ENCODE peak calls at places on chromosomes 6 and 20, in eight cellular contexts. One of them, this sample, is unnamed.

GRCh38 chr6:21664263-21665081 is 70.9 kb downstream of the SOX4 start:
- DNase-seq in breast epithelium: peak; percentile 62
- DNase-seq in AG04450: no peak
- DNase-seq in tibial nerve: no peak
- DNase-seq in CD4-positive, alpha-beta T cell: no peak
- DNase-seq in heart left ventricle: peak; percentile 44
- DNase-seq in esophagus squamous epithelium: no peak
- DNase-seq in cardiac muscle cell: peak; percentile 41
- DNase-seq in this sample: no peak

GRCh38 chr20:2237059-2237458 is 58.7 kb upstream of the TGM3 start:
- DNase-seq in tibial nerve: peak; percentile 43
- DNase-seq in AG04450: peak; percentile 67
- DNase-seq in breast epithelium: peak; percentile 72
- DNase-seq in esophagus squamous epithelium: no peak
- DNase-seq in cardiac muscle cell: peak; percentile 94
- DNase-seq in heart left ventricle: peak; percentile 57
- DNase-seq in CD4-positive, alpha-beta T cell: no peak
- DNase-seq in this sample: peak; percentile 98

GRCh38 chr20:52083627-52084232 is 107.8 kb downstream of the ZFP64 start:
- DNase-seq in cardiac muscle cell: peak; percentile 81
- DNase-seq in heart left ventricle: no peak
- DNase-seq in CD4-positive, alpha-beta T cell: no peak
- DNase-seq in esophagus squamous epithelium: no peak
- DNase-seq in AG04450: peak; percentile 54
- DNase-seq in tibial nerve: no peak
- DNase-seq in breast epithelium: peak; percentile 32
- DNase-seq in this sample: peak; percentile 66

GRCh38 chr20:8205996-8206395 is 73.9 kb downstream of the PLCB1 start:
- DNase-seq in CD4-positive, alpha-beta T cell: no peak
- DNase-seq in breast epithelium: no peak
- DNase-seq in heart left ventricle: no peak
- DNase-seq in tibial nerve: no peak
- DNase-seq in cardiac muscle cell: no peak
- DNase-seq in esophagus squamous epithelium: no peak
- DNase-seq in AG04450: no peak
- DNase-seq in this sample: no peak

GRCh38 chr20:48202334-48202733 is 417.1 kb upstream of the SULF2 start:
- DNase-seq in esophagus squamous epithelium: no peak
- DNase-seq in tibial nerve: no peak
- DNase-seq in AG04450: no peak
- DNase-seq in breast epithelium: no peak
- DNase-seq in cardiac muscle cell: no peak
- DNase-seq in CD4-positive, alpha-beta T cell: no peak
- DNase-seq in heart left ventricle: no peak
- DNase-seq in this sample: no peak

GRCh38 chr6:33600761-33601160 is 20.4 kb upstream of the ITPR3 start:
- DNase-seq in cardiac muscle cell: no peak
- DNase-seq in CD4-positive, alpha-beta T cell: no peak
- DNase-seq in esophagus squamous epithelium: no peak
- DNase-seq in breast epithelium: no peak
- DNase-seq in tibial nerve: no peak
- DNase-seq in AG04450: no peak
- DNase-seq in heart left ventricle: no peak
- DNase-seq in this sample: no peak

GRCh38 chr6:32370510-32370909 is 1.2 kb downstream of the TSBP1 start:
- DNase-seq in AG04450: no peak
- DNase-seq in heart left ventricle: no peak
- DNase-seq in CD4-positive, alpha-beta T cell: no peak
- DNase-seq in tibial nerve: no peak
- DNase-seq in esophagus squamous epithelium: no peak
- DNase-seq in breast epithelium: no peak
- DNase-seq in cardiac muscle cell: peak; percentile 18
- DNase-seq in this sample: no peak

GRCh38 chr6:116278478-116278822 is 1.3 kb downstream of the TSPYL1 start:
- DNase-seq in tibial nerve: no peak
- DNase-seq in breast epithelium: no peak
- DNase-seq in AG04450: no peak
- DNase-seq in esophagus squamous epithelium: no peak
- DNase-seq in heart left ventricle: no peak
- DNase-seq in CD4-positive, alpha-beta T cell: no peak
- DNase-seq in cardiac muscle cell: no peak
- DNase-seq in this sample: no peak

GRCh38 chr20:5195655-5196054 is 68.8 kb downstream of the CDS2 start:
- DNase-seq in tibial nerve: no peak
- DNase-seq in AG04450: no peak
- DNase-seq in CD4-positive, alpha-beta T cell: no peak
- DNase-seq in cardiac muscle cell: no peak
- DNase-seq in heart left ventricle: no peak
- DNase-seq in breast epithelium: no peak
- DNase-seq in esophagus squamous epithelium: no peak
- DNase-seq in this sample: no peak

GRCh38 chr20:38751360-38751976 is 3.2 kb downstream of the ACTR5 start:
- DNase-seq in CD4-positive, alpha-beta T cell: no peak
- DNase-seq in esophagus squamous epithelium: no peak
- DNase-seq in heart left ventricle: no peak
- DNase-seq in cardiac muscle cell: peak; percentile 57
- DNase-seq in tibial nerve: no peak
- DNase-seq in AG04450: no peak
- DNase-seq in breast epithelium: no peak
- DNase-seq in this sample: no peak

GRCh38 chr6:109477725-109478124 is 5.3 kb downstream of the ZBTB24 start:
- DNase-seq in tibial nerve: no peak
- DNase-seq in heart left ventricle: no peak
- DNase-seq in AG04450: no peak
- DNase-seq in CD4-positive, alpha-beta T cell: no peak
- DNase-seq in esophagus squamous epithelium: no peak
- DNase-seq in cardiac muscle cell: no peak
- DNase-seq in breast epithelium: no peak
- DNase-seq in this sample: peak; percentile 33

GRCh38 chr6:21823371-21823770 is 229.8 kb downstream of the SOX4 start:
- DNase-seq in tibial nerve: no peak
- DNase-seq in AG04450: no peak
- DNase-seq in CD4-positive, alpha-beta T cell: no peak
- DNase-seq in breast epithelium: no peak
- DNase-seq in cardiac muscle cell: no peak
- DNase-seq in esophagus squamous epithelium: no peak
- DNase-seq in heart left ventricle: no peak
- DNase-seq in this sample: no peak

GRCh38 chr6:156977527-156978291 is 200.5 kb downstream of the ARID1B start:
- DNase-seq in cardiac muscle cell: peak; percentile 71
- DNase-seq in breast epithelium: peak; percentile 67
- DNase-seq in AG04450: no peak
- DNase-seq in esophagus squamous epithelium: no peak
- DNase-seq in tibial nerve: no peak
- DNase-seq in heart left ventricle: peak; percentile 50
- DNase-seq in CD4-positive, alpha-beta T cell: no peak
- DNase-seq in this sample: no peak

GRCh38 chr6:130993292-130993765 is 69.7 kb downstream of the EPB41L2 start:
- DNase-seq in AG04450: no peak
- DNase-seq in CD4-positive, alpha-beta T cell: no peak
- DNase-seq in heart left ventricle: no peak
- DNase-seq in tibial nerve: no peak
- DNase-seq in esophagus squamous epithelium: no peak
- DNase-seq in cardiac muscle cell: no peak
- DNase-seq in breast epithelium: no peak
- DNase-seq in this sample: no peak

GRCh38 chr6:130996635-130997034 is 66.4 kb downstream of the EPB41L2 start:
- DNase-seq in tibial nerve: no peak
- DNase-seq in cardiac muscle cell: no peak
- DNase-seq in esophagus squamous epithelium: no peak
- DNase-seq in breast epithelium: no peak
- DNase-seq in heart left ventricle: no peak
- DNase-seq in CD4-positive, alpha-beta T cell: no peak
- DNase-seq in AG04450: no peak
- DNase-seq in this sample: no peak

GRCh38 chr6:130997061-130997753 is 65.8 kb downstream of the EPB41L2 start:
- DNase-seq in breast epithelium: no peak
- DNase-seq in cardiac muscle cell: peak; percentile 76
- DNase-seq in esophagus squamous epithelium: no peak
- DNase-seq in AG04450: no peak
- DNase-seq in heart left ventricle: no peak
- DNase-seq in tibial nerve: no peak
- DNase-seq in CD4-positive, alpha-beta T cell: no peak
- DNase-seq in this sample: no peak

GRCh38 chr6:130994319-130995097 is 68.5 kb downstream of the EPB41L2 start:
- DNase-seq in tibial nerve: no peak
- DNase-seq in esophagus squamous epithelium: no peak
- DNase-seq in cardiac muscle cell: no peak
- DNase-seq in heart left ventricle: no peak
- DNase-seq in breast epithelium: no peak
- DNase-seq in CD4-positive, alpha-beta T cell: no peak
- DNase-seq in AG04450: no peak
- DNase-seq in this sample: no peak

GRCh38 chr6:130995783-130996447 is 67.1 kb downstream of the EPB41L2 start:
- DNase-seq in cardiac muscle cell: no peak
- DNase-seq in breast epithelium: no peak
- DNase-seq in AG04450: no peak
- DNase-seq in CD4-positive, alpha-beta T cell: no peak
- DNase-seq in heart left ventricle: no peak
- DNase-seq in esophagus squamous epithelium: no peak
- DNase-seq in tibial nerve: no peak
- DNase-seq in this sample: no peak
- H3K27ac ChIP-seq in cardiac muscle cell: no peak overlapping the region
- H3K27ac ChIP-seq in breast epithelium: no peak overlapping the region
- H3K27ac ChIP-seq in AG04450: no peak overlapping the region
- H3K27ac ChIP-seq in CD4-positive, alpha-beta T cell: no peak overlapping the region
- H3K27ac ChIP-seq in heart left ventricle: no peak overlapping the region
- H3K27ac ChIP-seq in esophagus squamous epithelium: no peak overlapping the region
- H3K27ac ChIP-seq in tibial nerve: no peak overlapping the region
- H3K27ac ChIP-seq in this sample: peak overlapping the region; percentile 81

DNA sequence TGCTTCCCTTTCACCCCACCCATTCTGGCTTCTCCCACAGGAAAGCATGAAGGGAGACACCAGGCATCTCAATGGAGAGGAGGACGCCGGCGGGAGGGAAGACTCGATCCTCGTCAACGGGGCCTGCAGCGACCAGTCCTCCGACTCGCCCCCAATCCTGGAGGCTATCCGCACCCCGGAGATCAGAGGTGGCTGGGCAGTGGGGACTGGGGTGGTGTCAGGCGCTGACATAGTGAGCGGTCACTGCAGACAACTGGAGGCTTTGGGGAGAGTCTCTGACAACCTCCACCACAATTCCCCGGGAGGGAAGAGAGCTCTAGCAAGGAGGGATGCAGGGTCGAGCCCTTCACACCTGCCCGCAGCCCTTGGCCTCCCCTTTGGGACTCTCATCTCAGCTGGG is 18.1 kb downstream of the DNMT3B start:
- DNase-seq in heart left ventricle: no peak
- DNase-seq in AG04450: no peak
- DNase-seq in breast epithelium: no peak
- DNase-seq in cardiac muscle cell: no peak
- DNase-seq in esophagus squamous epithelium: no peak
- DNase-seq in CD4-positive, alpha-beta T cell: no peak
- DNase-seq in tibial nerve: no peak
- DNase-seq in this sample: no peak
- H3K27ac ChIP-seq in heart left ventricle: no peak overlapping the region
- H3K27ac ChIP-seq in AG04450: no peak overlapping the region
- H3K27ac ChIP-seq in breast epithelium: no peak overlapping the region
- H3K27ac ChIP-seq in cardiac muscle cell: no peak overlapping the region
- H3K27ac ChIP-seq in esophagus squamous epithelium: no peak overlapping the region
- H3K27ac ChIP-seq in CD4-positive, alpha-beta T cell: no peak overlapping the region
- H3K27ac ChIP-seq in tibial nerve: no peak overlapping the region
- H3K27ac ChIP-seq in this sample: no peak overlapping the region

GRCh38 chr6:159156089-159156488 is 13.1 kb upstream of the FNDC1 start:
- DNase-seq in tibial nerve: no peak
- DNase-seq in heart left ventricle: no peak
- DNase-seq in esophagus squamous epithelium: no peak
- DNase-seq in CD4-positive, alpha-beta T cell: no peak
- DNase-seq in AG04450: no peak
- DNase-seq in breast epithelium: no peak
- DNase-seq in cardiac muscle cell: no peak
- DNase-seq in this sample: no peak

GRCh38 chr6:159152014-159152413 is 17.2 kb upstream of the FNDC1 start:
- DNase-seq in esophagus squamous epithelium: no peak
- DNase-seq in breast epithelium: no peak
- DNase-seq in tibial nerve: no peak
- DNase-seq in heart left ventricle: no peak
- DNase-seq in AG04450: no peak
- DNase-seq in cardiac muscle cell: no peak
- DNase-seq in CD4-positive, alpha-beta T cell: no peak
- DNase-seq in this sample: no peak

GRCh38 chr6:159151266-159151855 is 17.8 kb upstream of the FNDC1 start:
- DNase-seq in esophagus squamous epithelium: no peak
- DNase-seq in CD4-positive, alpha-beta T cell: no peak
- DNase-seq in heart left ventricle: no peak
- DNase-seq in tibial nerve: no peak
- DNase-seq in cardiac muscle cell: peak; percentile 76
- DNase-seq in breast epithelium: no peak
- DNase-seq in AG04450: peak; percentile 21
- DNase-seq in this sample: peak; percentile 53

GRCh38 chr6:159157431-159157830 is 11.8 kb upstream of the FNDC1 start:
- DNase-seq in CD4-positive, alpha-beta T cell: no peak
- DNase-seq in heart left ventricle: no peak
- DNase-seq in breast epithelium: no peak
- DNase-seq in esophagus squamous epithelium: no peak
- DNase-seq in cardiac muscle cell: no peak
- DNase-seq in AG04450: no peak
- DNase-seq in tibial nerve: no peak
- DNase-seq in this sample: no peak

GRCh38 chr6:159155679-159156078 is 13.5 kb upstream of the FNDC1 start:
- DNase-seq in CD4-positive, alpha-beta T cell: no peak
- DNase-seq in AG04450: no peak
- DNase-seq in esophagus squamous epithelium: no peak
- DNase-seq in tibial nerve: no peak
- DNase-seq in heart left ventricle: no peak
- DNase-seq in cardiac muscle cell: no peak
- DNase-seq in breast epithelium: no peak
- DNase-seq in this sample: no peak
- H3K27ac ChIP-seq in CD4-positive, alpha-beta T cell: no peak overlapping the region
- H3K27ac ChIP-seq in AG04450: no peak overlapping the region
- H3K27ac ChIP-seq in esophagus squamous epithelium: no peak overlapping the region
- H3K27ac ChIP-seq in tibial nerve: no peak overlapping the region
- H3K27ac ChIP-seq in heart left ventricle: no peak overlapping the region
- H3K27ac ChIP-seq in cardiac muscle cell: no peak overlapping the region
- H3K27ac ChIP-seq in breast epithelium: no peak overlapping the region
- H3K27ac ChIP-seq in this sample: no peak overlapping the region

GRCh38 chr6:168167431-168168315 is 88.7 kb upstream of the FRMD1 start:
- DNase-seq in AG04450: no peak
- DNase-seq in CD4-positive, alpha-beta T cell: no peak
- DNase-seq in breast epithelium: peak; percentile 5
- DNase-seq in tibial nerve: no peak
- DNase-seq in heart left ventricle: no peak
- DNase-seq in esophagus squamous epithelium: no peak
- DNase-seq in cardiac muscle cell: no peak
- DNase-seq in this sample: peak; percentile 30

GRCh38 chr6:168169624-168170023 is 90.6 kb upstream of the FRMD1 start:
- DNase-seq in breast epithelium: no peak
- DNase-seq in heart left ventricle: no peak
- DNase-seq in tibial nerve: no peak
- DNase-seq in esophagus squamous epithelium: no peak
- DNase-seq in CD4-positive, alpha-beta T cell: no peak
- DNase-seq in cardiac muscle cell: no peak
- DNase-seq in AG04450: no peak
- DNase-seq in this sample: peak; percentile 8

GRCh38 chr6:168177492-168177891 is 98.5 kb upstream of the FRMD1 start:
- DNase-seq in cardiac muscle cell: no peak
- DNase-seq in esophagus squamous epithelium: no peak
- DNase-seq in CD4-positive, alpha-beta T cell: no peak
- DNase-seq in heart left ventricle: no peak
- DNase-seq in AG04450: no peak
- DNase-seq in tibial nerve: no peak
- DNase-seq in breast epithelium: no peak
- DNase-seq in this sample: no peak

GRCh38 chr6:168166627-168167026 is 87.6 kb upstream of the FRMD1 start:
- DNase-seq in breast epithelium: no peak
- DNase-seq in heart left ventricle: no peak
- DNase-seq in cardiac muscle cell: no peak
- DNase-seq in tibial nerve: no peak
- DNase-seq in AG04450: no peak
- DNase-seq in esophagus squamous epithelium: no peak
- DNase-seq in CD4-positive, alpha-beta T cell: no peak
- DNase-seq in this sample: no peak

GRCh38 chr6:168171673-168172352 is 92.8 kb upstream of the FRMD1 start:
- DNase-seq in esophagus squamous epithelium: no peak
- DNase-seq in cardiac muscle cell: no peak
- DNase-seq in breast epithelium: no peak
- DNase-seq in CD4-positive, alpha-beta T cell: no peak
- DNase-seq in heart left ventricle: no peak
- DNase-seq in AG04450: no peak
- DNase-seq in tibial nerve: no peak
- DNase-seq in this sample: no peak
- H3K27ac ChIP-seq in esophagus squamous epithelium: no peak overlapping the region
- H3K27ac ChIP-seq in cardiac muscle cell: no peak overlapping the region
- H3K27ac ChIP-seq in breast epithelium: no peak overlapping the region
- H3K27ac ChIP-seq in CD4-positive, alpha-beta T cell: no peak overlapping the region
- H3K27ac ChIP-seq in heart left ventricle: no peak overlapping the region
- H3K27ac ChIP-seq in AG04450: no peak overlapping the region
- H3K27ac ChIP-seq in tibial nerve: no peak overlapping the region
- H3K27ac ChIP-seq in this sample: no peak overlapping the region

This sample was measured in SJSA1.